ENCODE peak calls at places on chromosomes 16 and 17, in six cellular contexts. C is stomach, D is natural killer cell, R is Peyer's patch, I is AG04450, O is fibroblast of lung. Q is an unnamed sample.
A peak's percentile ranks its signal among the peaks of the same experiment; 100 is the strongest.

GRCh38 chr16:89325861-89326471 is 108.5 kb downstream of the ZNF778 start:
- DNase-seq in C (peak; percentile 72), D (no peak), R (peak; percentile 80), I (peak; percentile 77), O (peak; percentile 82), Q (no peak)

GRCh38 chr17:47732399-47733046 is 513 bp upstream of the TBX21 start:
- DNase-seq in C (no peak), D (no peak), R (peak; percentile 41), I (no peak), O (no peak), Q (no peak)

GRCh38 chr17:39699818-39700147 is at the start of gene ERBB2:
- DNase-seq in C (peak; percentile 80), D (no peak), R (peak; percentile 81), I (peak; percentile 41), O (peak; percentile 87), Q (peak; percentile 58)

GRCh38 chr16:84228321-84228838 is 11.4 kb downstream of the KCNG4 start:
- DNase-seq in C (no peak), D (no peak), R (peak; percentile 48), I (peak; percentile 66), O (peak; percentile 89), Q (no peak)

GRCh38 chr17:14302421-14303099 is 1.7 kb downstream of the HS3ST3B1 start:
- DNase-seq in C (peak; percentile 90), D (peak; percentile 83), R (peak; percentile 91), I (peak; percentile 63), O (peak; percentile 77), Q (peak; percentile 70)

GRCh38 chr16:57665541-57665940 is 2.6 kb upstream of the ADGRG3 start:
- DNase-seq in C (no peak), D (no peak), R (no peak), I (no peak), O (no peak), Q (no peak)

GRCh38 chr16:13298676-13299075 is 397.3 kb downstream of the SHISA9 start:
- DNase-seq in C (no peak), D (no peak), R (no peak), I (no peak), O (no peak), Q (no peak)

GRCh38 chr17:15185625-15185991 is 79.5 kb downstream of the PMP22 start:
- DNase-seq in C (no peak), D (no peak), R (no peak), I (no peak), O (peak; percentile 36), Q (no peak)

GRCh38 chr16:83005653-83006160 is 378.9 kb downstream of the CDH13 start:
- DNase-seq in C (no peak), D (no peak), R (no peak), I (no peak), O (peak; percentile 15), Q (no peak)

GRCh38 chr17:49388692-49389513 is 25.8 kb downstream of the PHB1 start:
- DNase-seq in C (no peak), D (no peak), R (no peak), I (no peak), O (peak; percentile 15), Q (no peak)

GRCh38 chr16:17076818-17077498 is 393.8 kb downstream of the XYLT1 start:
- DNase-seq in C (no peak), D (no peak), R (no peak), I (no peak), O (no peak), Q (no peak)

GRCh38 chr17:36602030-36602737 is 801 bp downstream of the MRM1 start:
- DNase-seq in C (no peak), D (no peak), R (peak; percentile 51), I (no peak), O (peak; percentile 17), Q (no peak)

GRCh38 chr17:47813512-47814031 is 8.0 kb downstream of the OSBPL7 start:
- DNase-seq in C (no peak), D (no peak), R (no peak), I (no peak), O (no peak), Q (no peak)

GRCh38 chr17:16255481-16255901 is 38.5 kb downstream of the PIGL start:
- DNase-seq in C (peak; percentile 89), D (no peak), R (peak; percentile 71), I (no peak), O (peak; percentile 58), Q (no peak)

GRCh38 chr17:35486920-35487727 is 38.6 kb upstream of the SLFN13 start:
- DNase-seq in C (peak; percentile 52), D (peak; percentile 72), R (peak; percentile 81), I (peak; percentile 18), O (peak; percentile 79), Q (no peak)

GRCh38 chr17:58699771-58700170 is 7.4 kb downstream of the RAD51C start:
- DNase-seq in C (no peak), D (no peak), R (no peak), I (no peak), O (no peak), Q (no peak)

GRCh38 chr17:10870651-10871050 is 32.8 kb upstream of the PIRT start:
- DNase-seq in C (no peak), D (no peak), R (no peak), I (no peak), O (no peak), Q (no peak)

GRCh38 chr16:8676160-8676547 is 1.7 kb downstream of the ABAT start:
- DNase-seq in C (no peak), D (no peak), R (no peak), I (no peak), O (no peak), Q (no peak)

GRCh38 chr17:82242977-82243647 is 14.3 kb downstream of the SLC16A3 start:
- DNase-seq in C (peak; percentile 88), D (no peak), R (no peak), I (peak; percentile 67), O (peak; percentile 81), Q (no peak)

GRCh38 chr16:57941016-57941656 is 29.8 kb downstream of the CNGB1 start:
- DNase-seq in C (peak; percentile 94), D (no peak), R (no peak), I (no peak), O (peak; percentile 45), Q (no peak)

GRCh38 chr17:78458739-78459335 is 80.4 kb downstream of the PGS1 start:
- DNase-seq in C (no peak), D (no peak), R (no peak), I (no peak), O (no peak), Q (no peak)

GRCh38 chr16:1953734-1954133 is 755 bp downstream of the RPL3L start:
- DNase-seq in C (no peak), D (no peak), R (no peak), I (no peak), O (no peak), Q (no peak)

GRCh38 chr16:2437032-2437790 is 8.0 kb downstream of the CCNF start:
- DNase-seq in C (no peak), D (no peak), R (no peak), I (no peak), O (no peak), Q (no peak)

GRCh38 chr17:76445697-76446448 is 7.1 kb downstream of the UBE2O start:
- DNase-seq in C (no peak), D (no peak), R (no peak), I (no peak), O (no peak), Q (no peak)

DNA sequence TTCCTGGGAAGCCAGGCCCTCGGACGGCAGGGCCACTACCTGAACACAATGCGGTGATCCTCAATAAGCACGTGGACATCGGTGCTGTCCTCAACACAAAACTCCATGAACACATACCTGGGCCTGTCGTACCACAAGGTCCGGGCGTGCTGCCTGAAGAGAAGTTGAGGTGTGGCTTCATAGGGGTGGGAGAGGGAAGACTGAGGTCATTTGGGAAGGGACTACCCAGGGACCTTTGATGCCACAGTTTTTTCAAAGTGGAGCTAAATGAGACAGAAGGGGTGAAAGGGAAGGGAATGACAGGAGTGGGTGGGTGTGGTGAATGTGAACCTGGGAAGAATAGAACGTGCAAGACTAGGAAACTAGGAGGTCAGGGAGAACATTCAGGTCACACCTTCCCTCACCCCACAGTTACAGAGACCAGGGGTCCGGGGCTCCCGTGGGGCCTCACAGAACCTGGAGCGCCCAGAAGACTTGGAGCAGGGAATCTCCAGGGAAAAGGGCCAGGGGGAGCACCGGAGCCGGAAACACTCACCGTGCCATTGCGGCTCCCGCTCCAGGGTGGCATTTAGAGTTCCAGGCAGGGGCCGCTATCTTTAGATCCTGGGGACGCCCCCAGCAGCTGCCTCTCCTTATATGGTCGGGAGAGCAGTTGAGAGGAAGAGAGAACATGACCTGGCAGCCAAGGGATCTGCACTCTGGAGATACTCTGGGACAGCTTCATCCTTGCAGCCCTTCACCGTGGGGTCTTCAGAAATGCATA is at the start of gene PTGES3L:
- DNase-seq in C (no peak), D (peak; percentile 17), R (no peak), I (no peak), O (peak; percentile 63), Q (no peak)
- TF ChIP-seq CTCF in C (no peak), D (no peak), R (no peak), I (no peak), O (no peak), Q (no peak)

DNA sequence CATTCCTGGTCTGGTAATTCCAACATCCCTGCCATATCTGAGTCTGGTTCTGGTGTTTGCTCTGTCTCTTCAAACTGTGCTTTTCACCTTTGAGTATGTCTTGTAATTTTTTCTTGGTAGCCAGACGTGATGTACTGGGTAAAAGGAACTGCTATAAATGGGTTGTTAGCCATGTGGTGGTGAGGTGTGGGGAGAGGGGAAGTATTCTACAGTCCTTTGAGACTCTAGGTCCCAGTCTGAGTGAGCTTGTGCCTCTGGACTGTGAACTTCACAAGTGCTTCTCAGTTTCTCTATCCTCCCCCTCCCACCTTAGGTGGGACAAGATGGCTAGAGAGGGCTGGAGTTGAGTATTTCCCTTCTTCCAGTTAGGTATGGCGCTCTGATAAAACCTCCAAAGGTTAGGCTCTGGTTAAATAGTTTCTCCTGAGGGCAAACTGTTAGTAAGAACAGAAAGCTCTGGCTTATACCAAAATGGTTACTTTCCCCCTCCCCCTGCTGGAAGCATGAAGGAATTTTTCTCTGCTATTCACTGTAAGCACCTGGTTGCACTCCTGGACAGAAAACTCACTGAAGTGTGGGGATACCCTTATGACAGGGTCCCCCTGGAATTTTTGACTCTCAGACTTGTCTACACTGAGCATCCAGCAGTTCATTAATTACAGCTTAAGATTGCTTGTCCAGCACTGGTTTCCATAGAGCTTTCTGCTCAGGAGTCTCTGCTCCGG is 87.8 kb downstream of the MARCHF10 start:
- DNase-seq in C (no peak), D (no peak), R (no peak), I (no peak), O (peak; percentile 42), Q (no peak)
- TF ChIP-seq CTCF in C (no peak), D (no peak), R (no peak), I (peak; percentile 36), O (peak; percentile 24), Q (no peak)

DNA sequence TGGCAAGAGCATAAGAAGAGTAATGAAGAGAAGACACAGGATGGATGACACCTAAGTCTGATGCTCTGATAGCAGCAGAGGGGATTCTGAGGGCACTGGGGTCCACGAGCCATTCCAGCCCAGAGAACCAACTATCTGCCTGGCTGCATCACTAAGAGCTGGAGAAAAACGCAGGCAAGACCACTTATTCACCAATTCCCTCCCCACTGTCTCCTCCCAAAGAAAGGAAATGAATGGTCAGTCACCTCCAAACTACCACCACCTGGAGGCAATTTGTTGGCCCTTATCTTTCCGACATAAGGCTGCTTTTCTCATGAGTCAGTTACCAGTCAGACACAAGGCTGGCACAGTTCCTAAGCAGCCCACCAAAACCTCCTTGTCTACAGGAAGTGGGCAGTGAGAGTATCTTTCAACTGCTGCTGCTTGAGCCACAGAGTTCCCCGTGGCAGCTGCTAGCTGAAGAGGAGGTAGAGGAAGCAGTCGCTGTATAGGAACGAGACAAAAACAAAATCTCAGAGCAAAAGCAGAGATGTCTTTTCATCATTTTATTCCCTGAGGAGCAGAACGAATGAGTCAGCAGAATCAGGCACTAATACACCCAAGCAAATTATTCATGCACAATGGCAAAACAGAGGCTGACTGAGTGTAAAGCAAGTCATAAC is 111.1 kb downstream of the SMG6 start:
- DNase-seq in C (no peak), D (peak; percentile 52), R (peak; percentile 72), I (peak; percentile 93), O (peak; percentile 100), Q (no peak)
- TF ChIP-seq CTCF in C (no peak), D (no peak), R (no peak), I (no peak), O (no peak), Q (no peak)

GRCh38 chr17:17877548-17878358 is 41.0 kb upstream of the SREBF1 start:
- DNase-seq in C (peak; percentile 89), D (no peak), R (peak; percentile 53), I (peak; percentile 67), O (peak; percentile 95), Q (peak; percentile 41)
- TF ChIP-seq CTCF in C (no peak), D (no peak), R (no peak), I (peak; percentile 23), O (peak; percentile 21), Q (no peak)

Q was measured in mesothelial cell of epicardium.